ENCODE peak calls at places on chromosomes 5 and 9, in seven cellular contexts. M is iris pigment epithelial cell, F is spleen, P is keratinocyte, C is RWPE1, D is lung, G is NT2/D1. J is an unnamed sample.

GRCh38 chr5:39399135-39400036 is 25.4 kb downstream of the DAB2 start:
- DNase-seq in M (peak), F (no peak), P (peak), C (peak), D (no peak), G (no peak), J (peak)

GRCh38 chr9:136799854-136800657 is 3.9 kb downstream of the CCDC183 start:
- DNase-seq in M (peak), F (peak), P (peak), C (peak), D (peak), G (peak), J (peak)

GRCh38 chr9:95373069-95373681 is 55.7 kb upstream of the FANCC start:
- DNase-seq in M (no peak), F (no peak), P (no peak), C (peak), D (no peak), G (no peak), J (no peak)

GRCh38 chr9:81424431-81424830 is 264.9 kb downstream of the TLE1 start:
- DNase-seq in M (no peak), F (no peak), P (no peak), C (no peak), D (no peak), G (no peak), J (no peak)

GRCh38 chr5:172901788-172902496 is 57.3 kb upstream of the RPL26L1 start:
- DNase-seq in M (peak), F (no peak), P (no peak), C (peak), D (no peak), G (no peak), J (no peak)

GRCh38 chr5:141477815-141478214 is 2.0 kb downstream of the PCDHGC3 start:
- DNase-seq in M (no peak), F (no peak), P (no peak), C (no peak), D (no peak), G (no peak), J (no peak)

GRCh38 chr9:72338631-72339030 is 26.4 kb downstream of the ZFAND5 start:
- DNase-seq in M (no peak), F (no peak), P (no peak), C (no peak), D (no peak), G (no peak), J (no peak)

GRCh38 chr9:108961151-108961550 is 27.0 kb downstream of the ABITRAM start:
- DNase-seq in M (no peak), F (no peak), P (no peak), C (no peak), D (no peak), G (no peak), J (no peak)

GRCh38 chr9:85258823-85259370 is 482.9 kb downstream of the AGTPBP1 start:
- DNase-seq in M (peak), F (no peak), P (peak), C (peak), D (no peak), G (peak), J (no peak)

GRCh38 chr5:2750026-2750757 is 1.3 kb downstream of the IRX2 start:
- DNase-seq in M (no peak), F (no peak), P (no peak), C (peak), D (no peak), G (no peak), J (no peak)

GRCh38 chr5:167228134-167228533 is 1063.3 kb upstream of the WWC1 start:
- DNase-seq in M (no peak), F (no peak), P (no peak), C (no peak), D (no peak), G (no peak), J (no peak)

GRCh38 chr5:66967826-66968262 is 228.8 kb downstream of the CD180 start:
- DNase-seq in M (peak), F (no peak), P (no peak), C (no peak), D (no peak), G (no peak), J (no peak)

GRCh38 chr5:1874820-1875219 is 7.9 kb downstream of the IRX4 start:
- DNase-seq in M (no peak), F (no peak), P (no peak), C (no peak), D (no peak), G (no peak), J (no peak)

J was measured in HCEC 1CT.